ENCODE peak calls at places on chromosomes 5 and 9, in five cellular contexts. W is GM13977; T is activated naive CD4-positive, alpha-beta T cell; H is chondrocyte; O is epithelial cell of esophagus. M is an unnamed sample.

GRCh38 chr5:169354263-169354662 is 53.3 kb upstream of the SLIT3 start:
- DNase-seq in W (no peak), T (no peak), H (no peak), O (peak; percentile 71), M (no peak)

GRCh38 chr9:137588891-137589290 is 1.4 kb downstream of the ZMYND19 start:
- DNase-seq in W (no peak), T (no peak), H (no peak), O (no peak), M (no peak)

GRCh38 chr9:127885508-127886281 is 8.2 kb upstream of the AK1 start:
- DNase-seq in W (no peak), T (no peak), H (no peak), O (no peak), M (no peak)

GRCh38 chr9:131393622-131394463 is at the start of gene PRRC2B:
- DNase-seq in W (peak; percentile 96), T (peak; percentile 66), H (no peak), O (peak; percentile 83), M (peak; percentile 91)

GRCh38 chr9:92406506-92406905 is 2.1 kb upstream of the OGN start:
- DNase-seq in W (peak; percentile 17), T (no peak), H (no peak), O (no peak), M (no peak)

GRCh38 chr5:78293856-78294249 is 645 bp downstream of the AP3B1 start:
- DNase-seq in W (no peak), T (no peak), H (no peak), O (peak; percentile 4), M (no peak)

GRCh38 chr9:107227696-107228258 is 55.3 kb upstream of the RAD23B start:
- DNase-seq in W (no peak), T (no peak), H (no peak), O (no peak), M (no peak)

GRCh38 chr9:125393426-125393825 is 131.8 kb downstream of the GAPVD1 start:
- DNase-seq in W (peak; percentile 56), T (no peak), H (no peak), O (peak; percentile 58), M (no peak)

GRCh38 chr9:128636024-128636390 is 20.6 kb downstream of the DYNC2I2 start:
- DNase-seq in W (no peak), T (no peak), H (no peak), O (peak; percentile 22), M (no peak)

GRCh38 chr9:91119147-91119546 is 242.6 kb downstream of the AUH start:
- DNase-seq in W (no peak), T (no peak), H (no peak), O (peak; percentile 93), M (no peak)

GRCh38 chr9:123871781-123872180 is 58.1 kb downstream of the DENND1A start:
- DNase-seq in W (no peak), T (no peak), H (no peak), O (no peak), M (no peak)

GRCh38 chr5:112848116-112848811 is 12.8 kb upstream of the SRP19 start:
- DNase-seq in W (peak; percentile 41), T (no peak), H (no peak), O (peak; percentile 77), M (peak; percentile 55)

GRCh38 chr9:137227057-137227852 is at the start of gene RNF224:
- DNase-seq in W (peak; percentile 90), T (peak; percentile 51), H (no peak), O (peak; percentile 83), M (peak; percentile 75)

GRCh38 chr9:21413089-21414023 is 4.4 kb downstream of the IFNA8 start:
- DNase-seq in W (no peak), T (no peak), H (no peak), O (no peak), M (no peak)

GRCh38 chr5:7850533-7851239 is at the start of gene CFAP90:
- DNase-seq in W (no peak), T (no peak), H (peak; percentile 93), O (peak; percentile 34), M (peak; percentile 77)

GRCh38 chr5:73948289-73948688 is 322.3 kb downstream of the ARHGEF28 start:
- DNase-seq in W (no peak), T (no peak), H (no peak), O (no peak), M (no peak)

GRCh38 chr5:134025786-134026185 is 21.0 kb upstream of the VDAC1 start:
- DNase-seq in W (no peak), T (no peak), H (peak; percentile 7), O (no peak), M (no peak)

GRCh38 chr9:116958886-116959285 is 271.8 kb downstream of the TRIM32 start:
- DNase-seq in W (no peak), T (no peak), H (no peak), O (no peak), M (no peak)

GRCh38 chr5:151492729-151493128 is 45.3 kb downstream of the SLC36A1 start:
- DNase-seq in W (no peak), T (no peak), H (no peak), O (peak; percentile 81), M (no peak)

GRCh38 chr9:34328500-34328982 is 527 bp downstream of the KIF24 start:
- DNase-seq in W (no peak), T (no peak), H (no peak), O (peak; percentile 28), M (peak; percentile 62)

GRCh38 chr9:69004836-69005235 is 9.1 kb downstream of the PRKACG start:
- DNase-seq in W (no peak), T (no peak), H (no peak), O (peak; percentile 59), M (no peak)

GRCh38 chr9:87684627-87685204 is 41.2 kb upstream of the CTSL start:
- DNase-seq in W (no peak), T (no peak), H (no peak), O (peak; percentile 66), M (no peak)

GRCh38 chr5:179914032-179914755 is 6.5 kb upstream of the TBC1D9B start:
- DNase-seq in W (no peak), T (no peak), H (peak; percentile 36), O (peak; percentile 99), M (no peak)

GRCh38 chr5:157072508-157072907 is 13.6 kb upstream of the HAVCR1 start:
- DNase-seq in W (no peak), T (no peak), H (no peak), O (no peak), M (no peak)

GRCh38 chr5:72543365-72543764 is 36.2 kb upstream of the ZNF366 start:
- DNase-seq in W (no peak), T (no peak), H (no peak), O (peak; percentile 9), M (no peak)

GRCh38 chr5:16934123-16934522 is 2.0 kb downstream of the MYO10 start:
- DNase-seq in W (peak; percentile 59), T (no peak), H (no peak), O (peak; percentile 73), M (peak; percentile 58)

M was measured in NCI-H345.